ENCODE peak calls at places on chromosomes 5 and 9, in four cellular contexts. K is lower leg skin, W is uterus, E is breast epithelium. S is an unnamed sample.

GRCh38 chr9:133604856-133605255 is 4.3 kb downstream of the FAM163B start:
- DNase-seq in E (no peak), W (no peak), K (no peak), S (no peak)

GRCh38 chr5:135190345-135191083 is 156.5 kb upstream of the PITX1 start:
- DNase-seq in W (no peak), K (no peak), E (no peak), S (no peak)

GRCh38 chr5:131386779-131387178 is 122.9 kb downstream of the CDC42SE2 start:
- DNase-seq in E (no peak), K (no peak), W (no peak), S (no peak)

GRCh38 chr9:123081824-123082223 is 48.4 kb downstream of the GPR21 start:
- DNase-seq in E (no peak), W (no peak), K (no peak), S (no peak)

GRCh38 chr5:133480866-133481265 is 131.5 kb downstream of the FSTL4 start:
- DNase-seq in E (no peak), K (no peak), W (no peak), S (no peak)

GRCh38 chr9:2116073-2116472 is 100.9 kb downstream of the SMARCA2 start:
- DNase-seq in E (no peak), K (no peak), W (no peak), S (no peak)

GRCh38 chr9:23926378-23926777 is 100.3 kb upstream of the ELAVL2 start:
- DNase-seq in W (no peak), K (no peak), E (no peak), S (no peak)

GRCh38 chr9:98860871-98861293 is 53.4 kb downstream of the GALNT12 start:
- DNase-seq in W (peak), K (peak), E (no peak), S (peak)

GRCh38 chr5:102858808-102859207 is 103.7 kb downstream of the PAM start:
- DNase-seq in W (no peak), K (no peak), E (no peak), S (no peak)

GRCh38 chr5:10859393-10860195 is 98.6 kb upstream of the DAP start:
- DNase-seq in W (no peak), E (no peak), K (no peak), S (no peak)

GRCh38 chr5:31680528-31680927 is 41.6 kb downstream of the PDZD2 start:
- DNase-seq in K (no peak), W (no peak), E (no peak), S (no peak)

GRCh38 chr5:1516615-1517601 is 6.9 kb downstream of the LPCAT1 start:
- DNase-seq in E (peak), W (peak), K (no peak), S (no peak)

GRCh38 chr5:54637654-54638053 is 120.1 kb downstream of the SNX18 start:
- DNase-seq in K (no peak), E (no peak), W (no peak), S (no peak)

GRCh38 chr9:98208635-98209034 is 16.2 kb upstream of the CORO2A start:
- DNase-seq in K (no peak), E (no peak), W (no peak), S (no peak)

GRCh38 chr5:139644001-139644456 is 4.1 kb upstream of the CXXC5 start:
- DNase-seq in E (no peak), K (no peak), W (no peak), S (no peak)

GRCh38 chr9:112299514-112299913 is 33.9 kb downstream of the PTBP3 start:
- DNase-seq in W (no peak), K (no peak), E (no peak), S (no peak)

GRCh38 chr9:16039988-16040761 is 487.3 kb downstream of the CCDC171 start:
- DNase-seq in K (no peak), W (peak), E (no peak), S (no peak)

GRCh38 chr5:180860273-180860886 is 696 bp downstream of the ZFP62 start:
- DNase-seq in W (no peak), K (peak), E (no peak), S (no peak)

GRCh38 chr9:16289639-16290038 is 580.8 kb downstream of the BNC2 start:
- DNase-seq in E (no peak), W (no peak), K (no peak), S (peak)

GRCh38 chr5:9895305-9895650 is 265.1 kb upstream of the TAS2R1 start:
- DNase-seq in K (no peak), E (no peak), W (no peak), S (no peak)

GRCh38 chr5:55231476-55232193 is 1.8 kb downstream of the CCNO start:
- DNase-seq in E (no peak), W (no peak), K (no peak), S (no peak)

GRCh38 chr5:145660897-145661650 is 174.1 kb downstream of the PRELID2 start:
- DNase-seq in W (no peak), K (no peak), E (no peak), S (no peak)

GRCh38 chr5:68576805-68577204 is 361.2 kb downstream of the PIK3R1 start:
- DNase-seq in K (no peak), W (no peak), E (no peak), S (no peak)
- TF ChIP-seq CTCF in K (no peak), W (no peak), E (no peak), S (no peak)

GRCh38 chr9:94860678-94861588 is 134.4 kb downstream of the AOPEP start:
- DNase-seq in W (no peak), K (no peak), E (no peak), S (no peak)
- TF ChIP-seq POLR2A in W (no peak), K (no peak), E (no peak), S (no peak)

DNA sequence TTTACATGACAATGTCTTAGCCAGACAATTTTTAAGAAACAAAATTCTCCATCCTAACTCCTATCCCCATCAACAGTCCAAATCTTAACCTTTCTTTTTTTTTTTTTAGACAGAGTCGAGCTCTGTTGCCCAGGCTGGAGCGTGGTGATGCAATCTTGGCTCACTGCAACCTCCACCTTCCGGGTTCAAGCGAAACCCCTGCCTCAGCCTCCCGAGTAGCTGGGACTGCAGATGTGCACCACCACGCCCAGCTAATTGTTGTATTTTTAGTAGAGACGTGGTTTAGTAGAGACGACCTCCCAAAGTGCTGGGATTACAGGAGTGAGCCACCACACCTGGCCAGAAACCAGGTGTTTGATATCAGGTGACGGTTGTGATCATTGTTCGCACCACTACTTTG is 10.2 kb downstream of the ABL1 start:
- DNase-seq in K (no peak), E (no peak), W (no peak), S (no peak)
- H3K4me3 ChIP-seq in K (no peak), E (peak), W (no peak), S (no peak)

DNA sequence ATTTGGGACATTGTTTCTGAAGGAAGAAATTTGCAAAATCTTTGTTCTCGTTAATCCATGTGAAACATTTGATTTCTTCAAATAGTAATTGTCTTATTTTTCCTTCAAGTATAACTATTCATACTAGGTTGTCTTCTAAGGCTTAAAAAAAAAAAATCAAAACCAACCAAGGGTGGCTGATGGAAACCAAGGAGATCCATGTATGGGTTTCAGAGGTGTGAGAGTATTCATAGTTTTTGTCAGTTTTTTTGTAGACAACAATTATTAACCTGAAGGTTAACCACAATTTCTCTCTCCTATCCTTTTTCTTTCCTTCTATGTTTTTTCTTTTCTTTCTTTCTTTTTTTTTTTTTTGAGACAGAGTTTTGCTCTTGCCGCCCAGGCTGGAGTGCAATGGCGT is 35.4 kb downstream of the KDM4C start:
- DNase-seq in K (no peak), W (no peak), E (no peak), S (no peak)
- TF ChIP-seq CTCF in K (no peak), W (no peak), E (no peak), S (no peak)